ENCODE peak calls at places on chromosome 3, in six cellular contexts. T is MM.1S, C is K562, B is neural progenitor cell, Q is H1, Z is fibroblast of lung. D is an unnamed sample. For H3K27me3, the result is how much of the 10 kb centered on the place peaks cover.

GRCh38 chr3:193388371-193388770 is 9.8 kb upstream of the ATP13A5 start:
- DNase-seq in T (no peak), C (no peak), B (no peak), Q (no peak), Z (no peak), D (no peak)

GRCh38 chr3:17642474-17642873 is 100.0 kb downstream of the TBC1D5 start:
- DNase-seq in T (no peak), C (no peak), B (no peak), Q (no peak), Z (no peak), D (no peak)

GRCh38 chr3:194313642-194314430 is 37.3 kb downstream of the CPN2 start:
- DNase-seq in T (no peak), C (no peak), B (peak), Q (no peak), Z (peak), D (peak)

GRCh38 chr3:67064105-67064504 is 66.0 kb downstream of the KBTBD8 start:
- DNase-seq in T (no peak), C (no peak), B (no peak), Q (no peak), Z (no peak), D (no peak)

GRCh38 chr3:62955126-62955525 is 79.9 kb upstream of the CADPS start:
- DNase-seq in T (no peak), C (no peak), B (peak), Q (no peak), Z (no peak), D (no peak)

GRCh38 chr3:119557874-119558264 is 1.5 kb downstream of the CD80 start:
- DNase-seq in T (no peak), C (peak), B (no peak), Q (no peak), Z (no peak), D (no peak)

GRCh38 chr3:79040091-79040490 is 727.7 kb downstream of the ROBO1 start:
- DNase-seq in T (no peak), C (no peak), B (no peak), Q (no peak), Z (no peak), D (no peak)

GRCh38 chr3:126353694-126354321 is 3.4 kb downstream of the KLF15 start:
- DNase-seq in T (peak), C (no peak), B (no peak), Q (no peak), Z (no peak), D (no peak)

GRCh38 chr3:175512700-175513099 is 653.6 kb downstream of the NAALADL2 start:
- DNase-seq in T (no peak), C (no peak), B (peak), Q (no peak), Z (no peak), D (no peak)

GRCh38 chr3:22713936-22714335 is 489.2 kb upstream of the UBE2E2 start:
- DNase-seq in T (no peak), C (no peak), B (no peak), Q (no peak), Z (peak), D (no peak)

GRCh38 chr3:46276497-46277099 is 34.3 kb downstream of the CCR3 start:
- DNase-seq in T (peak), C (peak), B (peak), Q (peak), Z (no peak), D (peak)

GRCh38 chr3:151318946-151319345 is 2.3 kb upstream of the GPR87 start:
- DNase-seq in T (no peak), C (no peak), B (no peak), Q (no peak), Z (peak), D (no peak)

GRCh38 chr3:39205919-39206516 is 13.6 kb upstream of the XIRP1 start:
- DNase-seq in T (no peak), C (no peak), B (no peak), Q (no peak), Z (no peak), D (no peak)

GRCh38 chr3:190497809-190498208 is 16.1 kb upstream of the IL1RAP start:
- DNase-seq in T (no peak), C (no peak), B (no peak), Q (no peak), Z (no peak), D (no peak)

GRCh38 chr3:57544181-57545125 is at the start of gene DNAH12:
- DNase-seq in T (no peak), C (peak), B (peak), Q (peak), Z (peak), D (peak)

GRCh38 chr3:110027446-110027845 is 690.1 kb upstream of the DPPA4 start:
- DNase-seq in T (no peak), C (no peak), B (no peak), Q (no peak), Z (peak), D (no peak)

GRCh38 chr3:56468184-56469106 is at the start of gene ERC2:
- DNase-seq in T (no peak), C (peak), B (peak), Q (peak), Z (peak), D (peak)

GRCh38 chr3:32440481-32441350 is 49.1 kb downstream of the CMTM7 start:
- DNase-seq in T (no peak), C (peak), B (no peak), Q (no peak), Z (no peak), D (peak)

GRCh38 chr3:192054881-192055280 is 593.9 kb downstream of the PYDC2 start:
- DNase-seq in T (no peak), C (no peak), B (no peak), Q (no peak), Z (no peak), D (no peak)

GRCh38 chr3:76044601-76045600 is 259.6 kb upstream of the ZNF717 start:
- DNase-seq in T (peak), C (no peak), B (peak), Q (no peak), Z (peak), D (peak)

GRCh38 chr3:65101450-65101849 is 413.6 kb upstream of the ADAMTS9 start:
- DNase-seq in T (no peak), C (no peak), B (no peak), Q (no peak), Z (no peak), D (no peak)

GRCh38 chr3:185137821-185138220 is 15.0 kb downstream of the C3orf70 start:
- DNase-seq in T (no peak), C (no peak), B (no peak), Q (no peak), Z (no peak), D (no peak)

GRCh38 chr3:173650596-173650995 is 253.1 kb downstream of the NLGN1 start:
- DNase-seq in T (no peak), C (no peak), B (no peak), Q (no peak), Z (peak), D (no peak)

GRCh38 chr3:30227571-30228301 is 378.7 kb upstream of the TGFBR2 start:
- DNase-seq in T (no peak), C (no peak), B (no peak), Q (no peak), Z (peak), D (no peak)

GRCh38 chr3:144636833-144637232 is 665.2 kb downstream of the DIPK2A start:
- DNase-seq in T (no peak), C (no peak), B (peak), Q (peak), Z (no peak), D (no peak)

GRCh38 chr3:14324224-14324944 is 78.0 kb upstream of the SLC6A6 start:
- DNase-seq in T (no peak), C (no peak), B (peak), Q (no peak), Z (no peak), D (no peak)

GRCh38 chr3:183275418-183275817 is 22.4 kb downstream of the B3GNT5 start:
- DNase-seq in T (peak), C (no peak), B (no peak), Q (no peak), Z (peak), D (no peak)

GRCh38 chr3:65907232-65908130 is 131.2 kb downstream of the MAGI1 start:
- DNase-seq in T (peak), C (no peak), B (peak), Q (no peak), Z (no peak), D (no peak)

GRCh38 chr3:21942328-21942727 is 191.3 kb upstream of the ZNF385D start:
- DNase-seq in T (no peak), C (no peak), B (no peak), Q (no peak), Z (peak), D (no peak)

GRCh38 chr3:144324061-144324460 is 352.4 kb downstream of the DIPK2A start:
- DNase-seq in T (no peak), C (no peak), B (no peak), Q (no peak), Z (no peak), D (no peak)

GRCh38 chr3:50319181-50319871 is 3.2 kb downstream of the HYAL2 start:
- DNase-seq in T (no peak), C (no peak), B (no peak), Q (no peak), Z (no peak), D (no peak)
- H3K9ac ChIP-seq in T (no peak), C (no peak), B (no peak), Q (no peak), Z (no peak), D (peak)

DNA sequence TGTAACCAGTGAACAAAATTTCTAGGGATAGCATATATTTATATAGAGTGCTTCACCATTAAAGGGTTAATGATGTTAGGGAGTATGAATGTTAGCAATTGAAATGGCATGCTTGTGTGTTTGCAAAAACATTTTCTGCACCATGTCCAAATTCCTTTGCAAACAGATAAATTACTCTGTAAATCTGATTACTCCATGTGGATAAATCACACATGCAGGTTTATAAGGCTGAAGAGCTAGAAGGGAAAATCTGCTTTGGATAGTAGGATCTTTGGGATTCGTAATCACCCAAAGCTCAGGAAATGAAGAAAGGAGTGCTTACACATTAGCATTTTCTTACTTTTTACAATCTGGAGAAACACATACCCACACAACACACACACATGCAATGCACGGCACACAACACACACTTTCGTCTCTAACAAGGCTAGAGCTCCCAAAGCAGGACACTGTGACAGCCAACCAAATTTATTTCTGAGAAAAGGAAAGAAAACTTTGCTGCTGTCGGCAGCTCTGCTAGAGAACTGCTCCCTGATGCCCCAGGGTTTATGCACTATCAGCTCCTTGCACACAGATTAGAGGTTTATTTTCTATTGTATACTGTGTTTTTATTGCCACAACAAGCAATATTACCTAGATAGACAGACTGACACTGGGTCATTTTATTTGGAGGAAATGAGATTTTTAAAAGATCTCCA is 2.0 kb downstream of the LSAMP start:
- DNase-seq in T (no peak), C (no peak), B (peak), Q (no peak), Z (peak), D (no peak)
- H3K4me3 ChIP-seq in T (no peak), C (no peak), B (peak), Q (no peak), Z (peak), D (no peak)

GRCh38 chr3:53160660-53161344 is at the start of gene PRKCD:
- DNase-seq in T (peak), C (peak), B (peak), Q (no peak), Z (peak), D (peak)
- H3K27me3 ChIP-seq in T (under half), C (under half), B (half or more), Q (under half), Z (under half), D (under half)

GRCh38 chr3:171953300-171954022 is 85.9 kb upstream of the FNDC3B start:
- DNase-seq in T (no peak), C (no peak), B (peak), Q (no peak), Z (no peak), D (no peak)
- H3K9ac ChIP-seq in T (no peak), C (no peak), B (no peak), Q (no peak), Z (no peak), D (no peak)

GRCh38 chr3:85037203-85037602 is 78.4 kb downstream of the CADM2 start:
- DNase-seq in T (no peak), C (no peak), B (no peak), Q (no peak), Z (no peak), D (no peak)
- H3K4me3 ChIP-seq in T (no peak), C (no peak), B (no peak), Q (no peak), Z (no peak), D (no peak)